ENCODE peak calls at places on chromosomes 6 and 20, in four cellular contexts. One of them, this sample, is unnamed.

GRCh38 chr6:130713144-130713543 is 114.1 kb upstream of the SMLR1 start:
- DNase-seq in fibroblast of lung: no peak
- DNase-seq in H9: peak; percentile 76
- DNase-seq in mesenchymal stem cell: no peak
- DNase-seq in this sample: peak; percentile 85

GRCh38 chr6:5968817-5969726 is 37.7 kb downstream of the NRN1 start:
- DNase-seq in fibroblast of lung: peak; percentile 53
- DNase-seq in H9: no peak
- DNase-seq in mesenchymal stem cell: no peak
- DNase-seq in this sample: no peak

GRCh38 chr6:163092846-163093245 is 321.7 kb upstream of the QKI start:
- DNase-seq in fibroblast of lung: no peak
- DNase-seq in H9: no peak
- DNase-seq in mesenchymal stem cell: no peak
- DNase-seq in this sample: no peak

GRCh38 chr6:156881687-156882629 is 104.8 kb downstream of the ARID1B start:
- DNase-seq in fibroblast of lung: no peak
- DNase-seq in H9: no peak
- DNase-seq in mesenchymal stem cell: no peak
- DNase-seq in this sample: no peak

GRCh38 chr6:150212745-150213144 is 69.9 kb downstream of the PPP1R14C start:
- DNase-seq in fibroblast of lung: peak; percentile 27
- DNase-seq in H9: no peak
- DNase-seq in mesenchymal stem cell: peak; percentile 26
- DNase-seq in this sample: no peak

GRCh38 chr20:19864130-19864529 is 106.1 kb downstream of the RIN2 start:
- DNase-seq in fibroblast of lung: no peak
- DNase-seq in H9: no peak
- DNase-seq in mesenchymal stem cell: no peak
- DNase-seq in this sample: no peak

GRCh38 chr6:53702316-53702715 is 36.8 kb upstream of the KLHL31 start:
- DNase-seq in fibroblast of lung: no peak
- DNase-seq in H9: no peak
- DNase-seq in mesenchymal stem cell: no peak
- DNase-seq in this sample: no peak

GRCh38 chr6:78864957-78865356 is 2.4 kb upstream of the IRAK1BP1 start:
- DNase-seq in fibroblast of lung: no peak
- DNase-seq in H9: no peak
- DNase-seq in mesenchymal stem cell: no peak
- DNase-seq in this sample: no peak

GRCh38 chr20:62860924-62861691 is 514 bp downstream of the TCFL5 start:
- DNase-seq in fibroblast of lung: peak; percentile 25
- DNase-seq in H9: peak; percentile 43
- DNase-seq in mesenchymal stem cell: peak; percentile 40
- DNase-seq in this sample: peak; percentile 65

GRCh38 chr20:52923123-52923543 is 49.0 kb upstream of the TSHZ2 start:
- DNase-seq in fibroblast of lung: peak; percentile 100
- DNase-seq in H9: no peak
- DNase-seq in mesenchymal stem cell: peak; percentile 97
- DNase-seq in this sample: peak; percentile 87

GRCh38 chr6:32803416-32803815 is 13.4 kb downstream of the HLA-DOB start:
- DNase-seq in fibroblast of lung: no peak
- DNase-seq in H9: no peak
- DNase-seq in mesenchymal stem cell: no peak
- DNase-seq in this sample: no peak

GRCh38 chr6:151961809-151962208 is 154.3 kb downstream of the ESR1 start:
- DNase-seq in fibroblast of lung: no peak
- DNase-seq in H9: no peak
- DNase-seq in mesenchymal stem cell: no peak
- DNase-seq in this sample: no peak

GRCh38 chr20:17616480-17617211 is 46.8 kb downstream of the DSTN start:
- DNase-seq in fibroblast of lung: no peak
- DNase-seq in H9: peak; percentile 23
- DNase-seq in mesenchymal stem cell: no peak
- DNase-seq in this sample: no peak

GRCh38 chr6:151060096-151060741 is 179.5 kb upstream of the AKAP12 start:
- DNase-seq in fibroblast of lung: peak; percentile 98
- DNase-seq in H9: no peak
- DNase-seq in mesenchymal stem cell: peak; percentile 96
- DNase-seq in this sample: no peak

GRCh38 chr20:38178065-38178471 is 13.0 kb upstream of the TGM2 start:
- DNase-seq in fibroblast of lung: no peak
- DNase-seq in H9: no peak
- DNase-seq in mesenchymal stem cell: no peak
- DNase-seq in this sample: no peak

GRCh38 chr20:3045042-3045815 is 623 bp upstream of the MRPS26 start:
- DNase-seq in fibroblast of lung: peak; percentile 76
- DNase-seq in H9: peak; percentile 86
- DNase-seq in mesenchymal stem cell: peak; percentile 95
- DNase-seq in this sample: no peak

GRCh38 chr20:34862724-34863123 is 9.9 kb downstream of the GGT7 start:
- DNase-seq in fibroblast of lung: no peak
- DNase-seq in H9: no peak
- DNase-seq in mesenchymal stem cell: no peak
- DNase-seq in this sample: no peak

GRCh38 chr6:87473419-87473903 is 687 bp downstream of the SLC35A1 start:
- DNase-seq in fibroblast of lung: peak; percentile 61
- DNase-seq in H9: no peak
- DNase-seq in mesenchymal stem cell: peak; percentile 48
- DNase-seq in this sample: peak; percentile 39

GRCh38 chr20:17613328-17614175 is 43.7 kb downstream of the DSTN start:
- DNase-seq in fibroblast of lung: no peak
- DNase-seq in H9: peak; percentile 26
- DNase-seq in mesenchymal stem cell: no peak
- DNase-seq in this sample: no peak

GRCh38 chr6:159877256-159877808 is 13.5 kb upstream of the MAS1 start:
- DNase-seq in fibroblast of lung: no peak
- DNase-seq in H9: no peak
- DNase-seq in mesenchymal stem cell: no peak
- DNase-seq in this sample: no peak

GRCh38 chr6:95679981-95680380 is 102.6 kb downstream of the MANEA start:
- DNase-seq in fibroblast of lung: no peak
- DNase-seq in H9: no peak
- DNase-seq in mesenchymal stem cell: no peak
- DNase-seq in this sample: no peak

GRCh38 chr6:31763617-31763940 is 1.1 kb downstream of the SAPCD1 start:
- DNase-seq in fibroblast of lung: peak; percentile 59
- DNase-seq in H9: peak; percentile 55
- DNase-seq in mesenchymal stem cell: peak; percentile 36
- DNase-seq in this sample: peak; percentile 88

GRCh38 chr20:23285536-23285935 is 65.1 kb upstream of the NXT1 start:
- DNase-seq in fibroblast of lung: no peak
- DNase-seq in H9: no peak
- DNase-seq in mesenchymal stem cell: no peak
- DNase-seq in this sample: no peak

GRCh38 chr6:84554069-84554468 is 210.3 kb downstream of the TBX18 start:
- DNase-seq in fibroblast of lung: peak; percentile 8
- DNase-seq in H9: no peak
- DNase-seq in mesenchymal stem cell: no peak
- DNase-seq in this sample: no peak

GRCh38 chr6:14396392-14396791 is 278.8 kb downstream of the CD83 start:
- DNase-seq in fibroblast of lung: no peak
- DNase-seq in H9: no peak
- DNase-seq in mesenchymal stem cell: no peak
- DNase-seq in this sample: no peak

GRCh38 chr6:143333081-143333480 is 117.4 kb downstream of the ADAT2 start:
- DNase-seq in fibroblast of lung: peak; percentile 26
- DNase-seq in H9: no peak
- DNase-seq in mesenchymal stem cell: no peak
- DNase-seq in this sample: no peak

GRCh38 chr6:138654715-138655634 is 118.6 kb upstream of the CCDC28A start:
- DNase-seq in fibroblast of lung: peak; percentile 70
- DNase-seq in H9: no peak
- DNase-seq in mesenchymal stem cell: peak; percentile 38
- DNase-seq in this sample: no peak

GRCh38 chr6:3542032-3542640 is 85.3 kb upstream of the SLC22A23 start:
- DNase-seq in fibroblast of lung: no peak
- DNase-seq in H9: no peak
- DNase-seq in mesenchymal stem cell: no peak
- DNase-seq in this sample: no peak

GRCh38 chr6:67102743-67103142 is 1395.7 kb upstream of the EYS start:
- DNase-seq in fibroblast of lung: no peak
- DNase-seq in H9: no peak
- DNase-seq in mesenchymal stem cell: no peak
- DNase-seq in this sample: no peak

GRCh38 chr6:30754631-30755030 is 10.3 kb upstream of the IER3 start:
- DNase-seq in fibroblast of lung: peak; percentile 88
- DNase-seq in H9: no peak
- DNase-seq in mesenchymal stem cell: peak; percentile 21
- DNase-seq in this sample: no peak

GRCh38 chr20:50731930-50732690 is 730 bp downstream of the PARD6B start:
- DNase-seq in fibroblast of lung: no peak
- DNase-seq in H9: peak; percentile 38
- DNase-seq in mesenchymal stem cell: no peak
- DNase-seq in this sample: peak; percentile 85

GRCh38 chr6:118372413-118372812 is 175.7 kb upstream of the PLN start:
- DNase-seq in fibroblast of lung: peak; percentile 63
- DNase-seq in H9: no peak
- DNase-seq in mesenchymal stem cell: peak; percentile 50
- DNase-seq in this sample: no peak

GRCh38 chr20:11965602-11966001 is 47.9 kb downstream of the BTBD3 start:
- DNase-seq in fibroblast of lung: no peak
- DNase-seq in H9: no peak
- DNase-seq in mesenchymal stem cell: no peak
- DNase-seq in this sample: no peak

GRCh38 chr6:16063580-16063979 is 65.3 kb upstream of the MYLIP start:
- DNase-seq in fibroblast of lung: no peak
- DNase-seq in H9: no peak
- DNase-seq in mesenchymal stem cell: no peak
- DNase-seq in this sample: no peak

GRCh38 chr6:115370202-115370601 is 690.5 kb downstream of the FRK start:
- DNase-seq in fibroblast of lung: no peak
- DNase-seq in H9: no peak
- DNase-seq in mesenchymal stem cell: no peak
- DNase-seq in this sample: no peak
- H3K4me1 ChIP-seq in fibroblast of lung: no peaks in the 10 kb centered on the region
- H3K4me1 ChIP-seq in H9: no peaks in the 10 kb centered on the region
- H3K4me1 ChIP-seq in mesenchymal stem cell: no peaks in the 10 kb centered on the region
- H3K4me1 ChIP-seq in this sample: no peaks in the 10 kb centered on the region

DNA sequence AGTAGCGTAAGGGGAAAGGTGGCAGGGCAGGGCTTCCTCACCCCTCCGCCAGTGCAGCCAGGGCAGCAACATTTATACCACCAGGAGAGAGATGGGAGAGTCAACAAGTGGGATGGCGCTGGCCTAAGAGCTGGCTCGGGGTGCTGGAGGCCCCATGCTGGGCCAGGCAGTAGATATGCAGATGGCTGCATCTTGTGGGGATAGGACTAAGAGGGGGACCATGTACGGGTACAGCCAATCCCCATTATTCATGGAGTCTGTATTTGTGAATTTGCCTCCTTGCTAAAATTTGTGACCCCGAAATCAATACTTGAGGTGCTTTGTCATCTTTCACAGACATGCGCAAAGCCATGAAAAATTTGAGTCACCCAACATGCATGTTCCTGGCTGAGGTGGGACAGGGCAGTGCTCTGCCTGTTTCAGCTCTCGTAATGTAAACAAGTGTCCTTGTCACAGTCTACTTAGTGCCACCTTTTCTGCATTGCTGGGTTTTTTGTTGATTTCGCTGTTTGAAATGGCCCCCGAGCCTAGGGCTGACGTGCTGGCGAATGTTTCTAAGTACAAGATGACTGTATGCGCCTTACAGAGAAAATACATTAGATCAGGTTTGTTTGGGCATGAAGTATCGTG is 27.5 kb upstream of the TAF8 start:
- DNase-seq in fibroblast of lung: no peak
- DNase-seq in H9: no peak
- DNase-seq in mesenchymal stem cell: no peak
- DNase-seq in this sample: no peak
- H3K9ac ChIP-seq in fibroblast of lung: no peak overlapping the region
- H3K9ac ChIP-seq in H9: no peak overlapping the region
- H3K9ac ChIP-seq in mesenchymal stem cell: no peak overlapping the region
- H3K9ac ChIP-seq in this sample: no peak overlapping the region

DNA sequence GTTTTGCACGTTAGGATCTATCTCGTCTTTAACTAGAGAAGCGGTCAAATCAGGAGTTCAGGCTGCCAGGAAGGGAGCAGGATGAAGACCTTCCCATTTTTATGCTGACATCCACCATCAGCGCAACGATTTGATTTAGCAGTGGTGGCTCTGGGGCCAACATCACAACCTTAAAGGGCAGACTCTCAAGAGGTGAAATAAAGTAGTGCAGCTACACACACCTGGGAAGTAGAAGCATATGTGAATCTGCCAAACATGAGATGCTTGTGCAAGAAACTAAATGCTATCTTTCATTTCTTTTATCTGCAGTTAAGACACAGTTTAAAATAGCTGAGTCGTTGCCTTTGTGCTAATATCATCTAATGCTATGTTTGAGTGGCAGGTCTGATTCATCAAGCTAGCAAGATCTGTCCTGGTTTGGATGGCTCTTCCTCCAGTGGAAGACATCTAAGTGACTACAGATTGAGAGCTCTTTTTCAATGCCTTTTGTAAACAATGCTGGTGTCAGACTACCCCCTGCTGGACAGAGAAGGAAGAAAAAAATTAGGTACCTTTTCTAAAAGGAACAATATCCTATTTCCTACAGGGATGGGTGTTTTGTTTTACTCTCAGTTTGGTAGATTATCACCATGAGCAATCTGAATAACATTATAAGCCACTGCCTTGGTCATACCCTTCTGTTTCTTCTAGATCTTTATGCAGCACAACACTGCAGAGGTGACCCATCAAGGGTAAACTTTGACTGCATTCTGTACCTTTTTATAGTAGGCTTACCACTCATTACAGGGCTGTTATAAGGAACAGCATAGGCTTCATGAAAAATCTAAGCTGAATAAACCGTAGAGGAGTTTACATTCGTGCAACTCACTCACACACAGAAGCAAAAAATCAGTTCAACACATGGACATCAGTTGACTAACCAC is 171.6 kb upstream of the FBXL4 start:
- DNase-seq in fibroblast of lung: peak; percentile 29
- DNase-seq in H9: peak; percentile 32
- DNase-seq in mesenchymal stem cell: peak; percentile 40
- DNase-seq in this sample: peak; percentile 75
- H3K4me1 ChIP-seq in fibroblast of lung: no peaks in the 10 kb centered on the region
- H3K4me1 ChIP-seq in H9: peaks cover 2% of the 10 kb centered on the region
- H3K4me1 ChIP-seq in mesenchymal stem cell: no peaks in the 10 kb centered on the region
- H3K4me1 ChIP-seq in this sample: no peaks in the 10 kb centered on the region

DNA sequence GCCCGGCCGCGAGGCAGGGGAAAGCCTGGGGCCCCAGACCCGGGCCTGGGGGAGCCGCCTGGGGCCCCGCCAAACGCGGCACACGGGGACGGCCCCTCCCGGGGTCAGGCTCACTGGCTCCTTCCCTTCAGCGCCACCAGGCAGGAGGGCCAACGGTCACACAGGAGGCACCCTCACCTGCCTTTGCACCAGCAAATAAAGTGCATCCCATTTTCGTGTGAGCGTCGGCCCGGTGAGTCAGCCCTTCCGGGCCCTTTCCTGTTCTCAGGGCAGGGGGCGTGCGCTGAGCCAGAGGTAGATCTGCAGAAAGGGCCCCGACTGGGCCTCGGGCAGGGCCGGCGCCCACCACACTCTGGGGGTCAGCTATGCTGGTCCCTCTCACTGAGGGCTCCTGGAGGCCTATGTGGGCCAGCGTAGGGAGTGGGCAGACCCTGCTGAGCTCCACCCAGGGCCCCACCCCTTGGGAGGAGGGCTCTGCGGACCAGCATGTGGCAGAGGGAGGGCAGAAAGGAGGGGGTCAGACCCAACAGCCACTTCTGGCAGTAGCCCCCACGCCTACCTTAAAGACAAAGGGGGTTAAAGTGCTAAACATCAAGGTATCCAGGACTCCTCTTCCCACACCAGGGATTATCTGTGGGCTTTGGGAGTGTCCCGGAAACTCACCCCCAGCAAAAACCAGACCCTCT is 931 bp upstream of the UCKL1 start:
- DNase-seq in fibroblast of lung: peak; percentile 65
- DNase-seq in H9: peak; percentile 95
- DNase-seq in mesenchymal stem cell: peak; percentile 71
- DNase-seq in this sample: peak; percentile 72
- H3K9ac ChIP-seq in fibroblast of lung: no peak overlapping the region
- H3K9ac ChIP-seq in H9: peak overlapping the region; percentile 56
- H3K9ac ChIP-seq in mesenchymal stem cell: peak overlapping the region; percentile 89
- H3K9ac ChIP-seq in this sample: no peak overlapping the region